ENCODE peak calls at places on chromosome 4, in six cellular contexts. Y is activated naive CD8-positive, alpha-beta T cell treated with anti-CD3 and anti-CD28 coated beads, Interleukin-2, amount 10 ng/mL, durations not matched to agents 7 days and 5 days; O is Right ventricle myocardium superior; F is cardiac fibroblast; B is neural crest cell; X is activated T-cell treated with anti-CD3 and anti-CD28 coated beads for 24 hours. C is an unnamed sample.

GRCh38 chr4:21102667-21103066 is 402.4 kb downstream of the PACRGL start:
- DNase-seq in Y (no peak), O (no peak), F (no peak), B (no peak), X (no peak), C (no peak)

GRCh38 chr4:4402966-4403365 is 16.1 kb downstream of the NSG1 start:
- DNase-seq in Y (no peak), O (no peak), F (no peak), B (no peak), X (no peak), C (no peak)

GRCh38 chr4:8649631-8650261 is 57.2 kb downstream of the CPZ start:
- DNase-seq in Y (no peak), O (no peak), F (no peak), B (no peak), X (no peak), C (no peak)

GRCh38 chr4:184284742-184285141 is 67.1 kb upstream of the ENPP6 start:
- DNase-seq in Y (no peak), O (no peak), F (no peak), B (no peak), X (no peak), C (no peak)

GRCh38 chr4:158314756-158315487 is 104.6 kb downstream of the TMEM144 start:
- DNase-seq in Y (no peak), O (no peak), F (peak; percentile 93), B (no peak), X (no peak), C (peak; percentile 85)

GRCh38 chr4:96164814-96165351 is 325.0 kb downstream of the PDHA2 start:
- DNase-seq in Y (no peak), O (no peak), F (peak; percentile 87), B (no peak), X (no peak), C (no peak)

GRCh38 chr4:71541541-71541940 is 202.7 kb downstream of the SLC4A4 start:
- DNase-seq in Y (no peak), O (no peak), F (no peak), B (no peak), X (no peak), C (no peak)

GRCh38 chr4:23728393-23728792 is 161.5 kb downstream of the PPARGC1A start:
- DNase-seq in Y (no peak), O (no peak), F (peak; percentile 77), B (no peak), X (no peak), C (peak; percentile 17)

GRCh38 chr4:101315041-101315440 is 32.3 kb downstream of the PPP3CA start:
- DNase-seq in Y (no peak), O (no peak), F (no peak), B (no peak), X (no peak), C (no peak)

GRCh38 chr4:189597341-189597740 is 343.3 kb upstream of the FRG1 start:
- DNase-seq in Y (no peak), O (no peak), F (no peak), B (no peak), X (no peak), C (no peak)

GRCh38 chr4:124970011-124970410 is 257.5 kb upstream of the ANKRD50 start:
- DNase-seq in Y (no peak), O (no peak), F (peak; percentile 31), B (no peak), X (no peak), C (no peak)

GRCh38 chr4:124304936-124305335 is 407.6 kb downstream of the ANKRD50 start:
- DNase-seq in Y (no peak), O (no peak), F (peak; percentile 7), B (no peak), X (no peak), C (no peak)

GRCh38 chr4:183987529-183987946 is 82.4 kb downstream of the STOX2 start:
- DNase-seq in Y (no peak), O (peak; percentile 85), F (peak; percentile 82), B (peak; percentile 63), X (no peak), C (no peak)

GRCh38 chr4:89579776-89580175 is 257.2 kb downstream of the SNCA start:
- DNase-seq in Y (no peak), O (no peak), F (no peak), B (no peak), X (no peak), C (no peak)

GRCh38 chr4:137025484-137026059 is 506.7 kb downstream of the PCDH18 start:
- DNase-seq in Y (no peak), O (no peak), F (no peak), B (no peak), X (no peak), C (no peak)

GRCh38 chr4:21802406-21802805 is 146.2 kb downstream of the KCNIP4 start:
- DNase-seq in Y (no peak), O (no peak), F (peak; percentile 73), B (no peak), X (no peak), C (peak; percentile 82)

GRCh38 chr4:48350871-48351270 is 9.5 kb downstream of the SLAIN2 start:
- DNase-seq in Y (no peak), O (no peak), F (no peak), B (no peak), X (no peak), C (no peak)

GRCh38 chr4:141241986-141242385 is 21.3 kb downstream of the ZNF330 start:
- DNase-seq in Y (no peak), O (no peak), F (no peak), B (no peak), X (no peak), C (no peak)

GRCh38 chr4:80240976-80241375 is 25.5 kb upstream of the FGF5 start:
- DNase-seq in Y (no peak), O (no peak), F (no peak), B (no peak), X (no peak), C (no peak)

GRCh38 chr4:6461301-6462165 is 10.9 kb downstream of the PPP2R2C start:
- DNase-seq in Y (peak; percentile 19), O (peak; percentile 27), F (no peak), B (no peak), X (no peak), C (no peak)

GRCh38 chr4:167234388-167234881 is at the start of gene SPOCK3:
- DNase-seq in Y (no peak), O (peak; percentile 44), F (peak; percentile 54), B (peak; percentile 36), X (no peak), C (peak; percentile 1)

GRCh38 chr4:954211-955020 is 19.0 kb downstream of the DGKQ start:
- DNase-seq in Y (peak; percentile 10), O (peak; percentile 37), F (no peak), B (no peak), X (no peak), C (no peak)

GRCh38 chr4:48333587-48333986 is 7.7 kb upstream of the SLAIN2 start:
- DNase-seq in Y (no peak), O (no peak), F (no peak), B (no peak), X (no peak), C (no peak)

C was measured in lung microvascular endothelial cell.